ENCODE peak calls at places on chromosomes 16 and 17, in five cellular contexts. B is activated CD4-positive, alpha-beta T cell treated with anti-CD3 and anti-CD28 coated beads, Interleukin-2, amount 50 U/mL, for 1 hour; S is RWPE1; O is skeletal muscle cell; E is T-helper 2 cell. M is an unnamed sample.

GRCh38 chr17:82345151-82345976 is 11.8 kb upstream of the SECTM1 start:
- DNase-seq in B (no peak), S (no peak), O (no peak), E (no peak), M (no peak)

GRCh38 chr17:70169707-70170597 is 620 bp downstream of the KCNJ2 start:
- DNase-seq in B (no peak), S (no peak), O (no peak), E (no peak), M (no peak)

GRCh38 chr17:72604518-72604917 is 483.7 kb downstream of the SOX9 start:
- DNase-seq in B (no peak), S (no peak), O (no peak), E (no peak), M (no peak)

GRCh38 chr16:711548-712320 is 3.2 kb upstream of the METRN start:
- DNase-seq in B (peak; percentile 80), S (peak; percentile 70), O (no peak), E (peak; percentile 63), M (peak; percentile 79)

GRCh38 chr17:59355030-59355694 is 23.7 kb downstream of the YPEL2 start:
- DNase-seq in B (no peak), S (no peak), O (no peak), E (no peak), M (no peak)

GRCh38 chr17:74457146-74457819 is 9.2 kb upstream of the CD300A start:
- DNase-seq in B (peak; percentile 68), S (peak; percentile 68), O (peak; percentile 1), E (peak; percentile 59), M (peak; percentile 81)

GRCh38 chr17:2140683-2141082 is 85.8 kb downstream of the HIC1 start:
- DNase-seq in B (no peak), S (no peak), O (no peak), E (no peak), M (no peak)

GRCh38 chr17:37261286-37261685 is 114.5 kb upstream of the C17orf78 start:
- DNase-seq in B (no peak), S (no peak), O (no peak), E (no peak), M (no peak)

GRCh38 chr16:12097523-12098428 is 121.2 kb downstream of the SNX29 start:
- DNase-seq in B (no peak), S (peak; percentile 30), O (peak; percentile 43), E (no peak), M (peak; percentile 42)

GRCh38 chr17:81298991-81299733 is 4.1 kb upstream of the SLC38A10 start:
- DNase-seq in B (no peak), S (no peak), O (no peak), E (no peak), M (no peak)

M was measured in colonic mucosa.